ENCODE peak calls at places on chromosomes 13 and 19, in six cellular contexts. G is HepG2, F is PC-3, B is H9, U is GM23338, X is OCI-LY7. I is an unnamed sample.
A peak's percentile ranks its signal among the peaks of the same experiment; 100 is the strongest.

GRCh38 chr13:71499235-71499634 is 367.8 kb downstream of the DACH1 start:
- DNase-seq in G (no peak), F (no peak), B (no peak), U (no peak), X (no peak), I (no peak)

GRCh38 chr19:50896591-50897190 is 14.5 kb downstream of the KLK4 start:
- DNase-seq in G (peak; percentile 26), F (peak; percentile 75), B (no peak), U (no peak), X (peak; percentile 33), I (peak; percentile 96)

GRCh38 chr13:42591602-42592001 is 17.6 kb downstream of the TNFSF11 start:
- DNase-seq in G (no peak), F (no peak), B (no peak), U (no peak), X (no peak), I (no peak)

GRCh38 chr13:27442071-27442647 is 8.2 kb downstream of the MTIF3 start:
- DNase-seq in G (no peak), F (no peak), B (no peak), U (peak; percentile 54), X (no peak), I (no peak)

GRCh38 chr19:43148233-43148632 is 38.1 kb downstream of the PSG5 start:
- DNase-seq in G (no peak), F (peak; percentile 18), B (no peak), U (no peak), X (no peak), I (no peak)

GRCh38 chr19:47094557-47095517 is 18.7 kb downstream of the ZC3H4 start:
- DNase-seq in G (peak; percentile 85), F (no peak), B (no peak), U (no peak), X (no peak), I (no peak)

GRCh38 chr13:109323338-109323737 is 463.0 kb downstream of the IRS2 start:
- DNase-seq in G (no peak), F (no peak), B (no peak), U (no peak), X (no peak), I (no peak)

GRCh38 chr19:48635263-48635965 is 1.8 kb downstream of the DBP start:
- DNase-seq in G (no peak), F (peak; percentile 54), B (peak; percentile 74), U (peak; percentile 79), X (peak; percentile 86), I (peak; percentile 90)

GRCh38 chr19:10617409-10618121 is 7.8 kb upstream of the SLC44A2 start:
- DNase-seq in G (no peak), F (peak; percentile 92), B (no peak), U (no peak), X (no peak), I (no peak)

GRCh38 chr13:35393886-35394285 is 82.6 kb downstream of the MAB21L1 start:
- DNase-seq in G (no peak), F (no peak), B (no peak), U (no peak), X (no peak), I (no peak)

GRCh38 chr13:71801781-71802180 is 65.2 kb downstream of the DACH1 start:
- DNase-seq in G (no peak), F (no peak), B (no peak), U (no peak), X (no peak), I (no peak)

GRCh38 chr13:50456111-50456510 is 387.4 kb downstream of the DLEU7 start:
- DNase-seq in G (no peak), F (no peak), B (no peak), U (no peak), X (no peak), I (no peak)

GRCh38 chr19:860481-861098 is 1.1 kb downstream of the CFD start:
- DNase-seq in G (peak; percentile 53), F (peak; percentile 77), B (no peak), U (peak; percentile 69), X (peak; percentile 50), I (peak; percentile 86)

GRCh38 chr13:64591981-64592380 is 2638.2 kb downstream of the PCDH9 start:
- DNase-seq in G (no peak), F (peak; percentile 22), B (no peak), U (no peak), X (no peak), I (no peak)

GRCh38 chr19:812049-812816 is 9.5 kb downstream of the PLPPR3 start:
- DNase-seq in G (no peak), F (no peak), B (no peak), U (peak; percentile 53), X (no peak), I (no peak)

GRCh38 chr13:47126432-47126831 is 229.6 kb upstream of the HTR2A start:
- DNase-seq in G (no peak), F (no peak), B (no peak), U (no peak), X (no peak), I (no peak)

GRCh38 chr13:86002921-86003488 is 203.8 kb upstream of the SLITRK6 start:
- DNase-seq in G (no peak), F (no peak), B (no peak), U (no peak), X (no peak), I (no peak)

GRCh38 chr19:1791879-1792278 is 20.2 kb downstream of the ATP8B3 start:
- DNase-seq in G (no peak), F (no peak), B (no peak), U (no peak), X (no peak), I (no peak)

GRCh38 chr13:46860734-46861133 is 36.1 kb downstream of the HTR2A start:
- DNase-seq in G (no peak), F (no peak), B (no peak), U (no peak), X (no peak), I (no peak)

GRCh38 chr19:48770223-48770622 is 14.9 kb downstream of the FGF21 start:
- DNase-seq in G (no peak), F (no peak), B (no peak), U (no peak), X (no peak), I (no peak)

GRCh38 chr13:79497852-79498251 is 16.9 kb downstream of the NDFIP2 start:
- DNase-seq in G (no peak), F (no peak), B (no peak), U (no peak), X (no peak), I (no peak)

GRCh38 chr13:85879014-85879413 is 79.8 kb upstream of the SLITRK6 start:
- DNase-seq in G (no peak), F (peak; percentile 6), B (no peak), U (no peak), X (no peak), I (no peak)

DNA sequence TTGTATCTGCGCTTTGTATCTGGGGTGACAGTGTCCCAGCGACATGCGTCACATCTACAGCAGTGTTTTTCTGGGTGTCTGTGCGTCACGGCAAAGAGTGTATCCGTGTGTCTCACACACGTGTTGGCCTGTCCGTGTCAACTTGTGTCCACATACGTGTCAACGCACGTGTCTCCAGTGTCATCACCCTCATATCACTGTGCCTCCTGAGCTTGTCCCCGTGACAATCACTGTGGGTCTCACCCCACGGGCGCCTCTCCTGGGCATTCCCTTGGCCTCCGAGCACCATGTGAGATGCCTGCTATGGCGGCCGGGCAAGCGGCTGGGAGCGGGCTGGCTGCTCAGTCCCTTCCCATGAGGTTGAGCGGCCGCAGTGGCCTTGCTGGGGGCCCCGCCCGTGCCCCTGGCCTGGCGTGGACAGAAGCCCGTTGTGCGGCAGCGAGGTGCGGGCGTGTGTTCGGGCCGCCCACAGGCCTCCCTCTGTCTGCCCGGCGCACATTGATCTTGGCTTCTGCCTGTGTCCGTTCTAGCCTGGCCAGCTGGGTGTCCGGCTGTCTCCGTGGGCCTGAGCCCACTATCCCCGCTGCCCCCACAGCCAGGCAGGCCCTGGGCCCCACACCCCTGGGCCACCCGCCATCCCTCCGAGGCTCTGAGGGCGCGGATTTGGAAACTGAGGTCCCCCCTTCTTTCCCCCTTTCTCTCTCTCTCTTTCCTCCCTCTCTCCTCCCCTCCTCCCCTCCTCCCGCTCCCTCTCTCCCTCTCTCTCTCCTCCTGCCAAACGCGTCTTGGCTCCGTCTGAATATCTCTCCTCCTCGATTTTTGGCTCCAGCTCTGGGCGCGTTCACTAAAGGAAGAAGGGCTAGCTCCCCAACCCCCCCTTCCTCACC is 6.5 kb downstream of the NFIX start:
- DNase-seq in G (no peak), F (no peak), B (no peak), U (no peak), X (no peak), I (no peak)
- H3K4me1 ChIP-seq in G (peaks cover 26% of the 10 kb centered on the region), F (peaks cover 9% of the 10 kb centered on the region), B (no peaks in the 10 kb centered on the region), U (no peaks in the 10 kb centered on the region), X (no peaks in the 10 kb centered on the region), I (no peaks in the 10 kb centered on the region)

GRCh38 chr19:18776736-18777135 is 14.4 kb downstream of the COMP start:
- DNase-seq in G (no peak), F (peak; percentile 54), B (no peak), U (no peak), X (no peak), I (no peak)

GRCh38 chr19:18777156-18777724 is 13.9 kb downstream of the COMP start:
- DNase-seq in G (no peak), F (no peak), B (no peak), U (no peak), X (no peak), I (no peak)

GRCh38 chr19:18775586-18776287 is 15.4 kb downstream of the COMP start:
- DNase-seq in G (no peak), F (peak; percentile 58), B (no peak), U (no peak), X (no peak), I (no peak)

GRCh38 chr19:18774782-18775444 is 16.2 kb downstream of the COMP start:
- DNase-seq in G (no peak), F (no peak), B (no peak), U (no peak), X (no peak), I (no peak)

DNA sequence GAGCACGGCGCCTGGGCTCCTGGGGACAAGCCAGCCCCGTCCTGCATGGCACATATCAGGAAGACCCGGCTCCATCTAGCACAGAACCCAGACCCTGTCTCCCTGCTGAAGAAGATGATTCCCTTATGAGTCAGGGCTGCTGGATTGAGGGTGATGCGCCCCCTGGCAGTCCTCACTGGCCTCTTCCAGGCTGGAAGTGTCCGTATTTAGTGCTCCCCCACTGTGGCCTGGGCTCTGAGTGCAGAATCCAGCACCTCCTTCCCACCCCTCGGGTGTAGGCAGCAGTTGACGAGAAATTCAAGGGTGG is 14.9 kb downstream of the COMP start:
- DNase-seq in G (no peak), F (peak; percentile 55), B (no peak), U (no peak), X (no peak), I (no peak)
- H3K4me2 ChIP-seq in G (no peak overlapping the region), F (peak overlapping the region; percentile 51), B (no peak overlapping the region), U (no peak overlapping the region), X (no peak overlapping the region), I (no peak overlapping the region)

GRCh38 chr19:53875602-53876340 is 6.2 kb upstream of the PRKCG start:
- DNase-seq in G (no peak), F (no peak), B (no peak), U (no peak), X (no peak), I (peak; percentile 26)
- H4K20me1 ChIP-seq in G (peaks cover 16% of the 10 kb centered on the region), F (peaks cover 24% of the 10 kb centered on the region), B (no peaks in the 10 kb centered on the region), U (peaks cover 7% of the 10 kb centered on the region), X (no peaks in the 10 kb centered on the region), I (no peaks in the 10 kb centered on the region)

DNA sequence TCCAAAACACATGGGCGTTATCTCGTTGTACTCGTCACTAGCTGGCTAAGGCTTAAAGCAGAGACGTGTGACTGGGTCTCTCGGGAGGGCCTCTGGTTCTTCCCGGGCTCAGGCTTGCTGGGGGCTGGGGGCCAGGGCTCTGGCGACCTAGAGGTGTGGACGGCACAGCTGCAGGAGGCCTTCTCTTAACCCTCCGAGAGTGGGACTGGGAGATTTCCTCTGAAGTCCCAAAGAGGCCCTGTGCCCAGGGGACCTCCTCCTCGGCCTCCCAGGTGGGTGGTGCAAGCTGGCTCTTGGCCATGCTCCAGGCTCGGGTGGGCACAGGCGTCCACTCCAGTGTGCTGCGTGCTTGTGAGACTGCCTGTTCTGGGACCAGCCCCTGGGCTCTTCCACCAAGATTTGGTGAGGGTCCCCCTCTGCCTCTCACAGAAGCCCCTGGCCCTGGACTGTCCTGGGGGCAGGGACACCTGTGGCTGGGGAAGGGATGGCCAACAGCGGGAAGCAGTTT is 2.2 kb downstream of the CAPS start:
- DNase-seq in G (no peak), F (no peak), B (no peak), U (no peak), X (no peak), I (no peak)
- H3K4me1 ChIP-seq in G (peaks cover 44% of the 10 kb centered on the region), F (peaks cover 28% of the 10 kb centered on the region), B (no peaks in the 10 kb centered on the region), U (no peaks in the 10 kb centered on the region), X (no peaks in the 10 kb centered on the region), I (no peaks in the 10 kb centered on the region)

I was measured in Karpas-422.